ENCODE peak calls at places on chromosomes 16 and 17, in seven cellular contexts. J, B, X, U, L, M and V are unnamed samples. For H3K4me1, the result is how much of the 10 kb centered on the place peaks cover.

GRCh38 chr16:79278506-79278905 is 322.0 kb downstream of the MAF start:
- DNase-seq in J (no peak), B (peak), X (no peak), U (no peak), L (peak), M (no peak), V (no peak)

GRCh38 chr17:48290378-48290777 is 139.6 kb downstream of the SKAP1 start:
- DNase-seq in J (no peak), B (no peak), X (no peak), U (no peak), L (no peak), M (no peak), V (no peak)

GRCh38 chr17:68777243-68777855 is 176.2 kb upstream of the FAM20A start:
- DNase-seq in J (peak), B (no peak), X (peak), U (peak), L (peak), M (peak), V (peak)

GRCh38 chr16:54930034-54930938 is at the start of gene IRX5:
- DNase-seq in J (peak), B (no peak), X (peak), U (peak), L (peak), M (peak), V (peak)

GRCh38 chr16:19008245-19008644 is 24.5 kb downstream of the TMC7 start:
- DNase-seq in J (no peak), B (no peak), X (peak), U (no peak), L (no peak), M (peak), V (no peak)

GRCh38 chr17:17322516-17323510 is 19.6 kb downstream of the NT5M start:
- DNase-seq in J (peak), B (no peak), X (no peak), U (no peak), L (no peak), M (no peak), V (no peak)

GRCh38 chr16:1941924-1942809 is 832 bp downstream of the MSRB1 start:
- DNase-seq in J (peak), B (no peak), X (no peak), U (peak), L (no peak), M (no peak), V (no peak)

GRCh38 chr17:50318551-50319310 is 27.2 kb upstream of the XYLT2 start:
- DNase-seq in J (peak), B (no peak), X (peak), U (no peak), L (no peak), M (peak), V (no peak)

GRCh38 chr17:12566281-12567002 is 99.2 kb upstream of the MYOCD start:
- DNase-seq in J (no peak), B (no peak), X (no peak), U (no peak), L (no peak), M (no peak), V (no peak)

GRCh38 chr16:86604436-86605220 is 26.3 kb downstream of the FOXL1 start:
- DNase-seq in J (peak), B (peak), X (no peak), U (no peak), L (no peak), M (no peak), V (no peak)

GRCh38 chr17:16516594-16517018 is 24.6 kb upstream of the LRRC75A start:
- DNase-seq in J (peak), B (no peak), X (peak), U (no peak), L (no peak), M (peak), V (peak)

GRCh38 chr16:22124583-22125284 is 32.4 kb downstream of the VWA3A start:
- DNase-seq in J (peak), B (no peak), X (no peak), U (no peak), L (no peak), M (no peak), V (no peak)

GRCh38 chr17:7348478-7349242 is 3.3 kb upstream of the KCTD11 start:
- DNase-seq in J (no peak), B (no peak), X (peak), U (no peak), L (no peak), M (peak), V (peak)

GRCh38 chr17:6343736-6344135 is 91.2 kb downstream of the AIPL1 start:
- DNase-seq in J (no peak), B (no peak), X (no peak), U (no peak), L (no peak), M (no peak), V (no peak)

GRCh38 chr17:82475458-82475857 is 16.9 kb downstream of the NARF start:
- DNase-seq in J (no peak), B (no peak), X (no peak), U (no peak), L (no peak), M (no peak), V (no peak)

GRCh38 chr16:22308824-22309520 is 11.8 kb downstream of the POLR3E start:
- DNase-seq in J (no peak), B (no peak), X (no peak), U (no peak), L (no peak), M (no peak), V (no peak)

GRCh38 chr16:19704321-19705130 is 13.5 kb downstream of the KNOP1 start:
- DNase-seq in J (no peak), B (no peak), X (peak), U (no peak), L (no peak), M (peak), V (no peak)

GRCh38 chr17:12078791-12079190 is 58.1 kb downstream of the MAP2K4 start:
- DNase-seq in J (no peak), B (no peak), X (peak), U (no peak), L (no peak), M (peak), V (no peak)

DNA sequence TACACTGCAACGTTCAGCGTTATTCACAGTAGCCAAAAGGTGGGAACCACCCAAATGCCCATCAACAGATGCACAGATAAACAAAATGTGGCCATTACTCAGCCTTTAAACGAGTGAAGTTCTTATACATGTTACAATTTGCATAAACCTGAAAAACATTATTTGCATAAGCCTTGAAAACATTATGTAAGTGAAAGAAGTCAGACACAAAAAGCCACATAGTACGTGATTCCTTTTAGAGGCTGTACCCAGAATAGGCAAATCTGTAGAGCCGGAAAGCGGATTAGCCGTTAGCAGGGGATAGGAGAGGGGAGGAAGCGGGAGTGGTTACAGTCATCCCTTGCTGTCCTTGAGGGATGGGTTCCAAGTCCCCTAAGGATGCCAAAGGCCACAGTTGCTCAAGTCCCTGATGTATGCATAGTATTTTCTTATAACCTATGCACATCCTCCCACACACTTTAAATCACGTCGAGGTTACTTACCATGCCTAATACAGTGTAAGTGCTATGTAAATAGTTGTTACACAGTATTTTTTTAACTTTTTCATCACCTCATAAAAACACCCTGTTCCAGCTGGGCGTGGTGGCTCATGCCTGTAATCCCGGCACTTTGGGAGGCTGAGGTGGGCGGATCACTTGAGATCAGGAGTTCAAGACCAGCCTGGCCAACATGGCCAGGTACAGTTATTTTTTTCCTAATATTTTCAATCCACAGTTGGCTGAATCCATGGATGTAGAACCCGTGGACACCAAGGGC is 47.4 kb upstream of the DNAH17 start:
- DNase-seq in J (no peak), B (no peak), X (no peak), U (no peak), L (no peak), M (no peak), V (no peak)
- H3K4me1 ChIP-seq in J (under half), B (under half), X (under half), U (under half), L (under half), M (under half), V (under half)

GRCh38 chr17:411416-412120 is 59.0 kb upstream of the RPH3AL start:
- DNase-seq in J (no peak), B (no peak), X (no peak), U (no peak), L (no peak), M (no peak), V (no peak)
- H3K4me3 ChIP-seq in J (no peak), B (peak), X (no peak), U (no peak), L (no peak), M (no peak), V (no peak)

GRCh38 chr17:19456016-19456927 is 45.2 kb downstream of the RNF112 start:
- DNase-seq in J (no peak), B (no peak), X (no peak), U (no peak), L (no peak), M (no peak), V (no peak)
- H3K27ac ChIP-seq in J (no peak), B (no peak), X (no peak), U (no peak), L (no peak), M (no peak), V (no peak)

DNA sequence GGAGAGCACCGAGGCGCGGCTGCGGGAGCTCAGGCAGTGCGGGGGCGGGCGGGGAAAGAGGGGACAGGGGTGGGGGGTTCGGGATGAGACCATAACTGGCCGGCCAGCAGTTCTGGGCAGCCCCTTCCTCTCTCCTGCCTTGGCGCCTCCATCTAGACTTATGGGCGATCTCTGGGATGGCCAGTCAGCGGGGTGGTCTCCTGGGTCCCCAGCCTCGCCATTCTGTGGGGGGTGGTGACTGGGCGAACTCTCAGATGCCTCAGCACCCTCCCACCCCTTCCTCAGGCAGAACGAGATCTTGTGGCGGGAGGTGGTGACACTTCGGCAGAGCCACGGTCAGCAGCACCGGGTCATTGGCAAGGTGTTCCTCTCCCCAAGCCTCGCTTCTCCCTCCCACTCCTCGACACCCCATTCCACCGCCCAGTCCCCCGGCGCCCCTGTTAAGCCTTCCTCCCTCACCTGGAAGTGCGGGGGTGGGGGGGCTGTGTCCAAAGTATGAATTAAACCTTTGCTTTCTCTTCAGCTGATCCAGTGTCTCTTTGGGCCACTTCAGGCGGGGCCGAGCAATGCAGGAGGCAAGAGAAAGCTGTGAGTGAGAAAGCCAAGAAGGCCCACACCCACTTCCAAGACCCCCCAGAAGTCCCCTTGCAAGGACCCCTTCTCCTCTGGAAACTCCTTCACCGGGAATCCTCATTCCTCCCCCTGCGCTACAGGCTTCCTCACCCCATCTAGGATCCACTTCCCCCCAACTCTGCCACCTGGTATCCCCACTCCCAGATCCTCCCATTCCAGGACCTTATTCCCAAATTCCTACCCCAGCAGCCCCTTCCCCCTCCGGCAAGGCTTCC is 1.7 kb downstream of the HSF4 start:
- DNase-seq in J (no peak), B (no peak), X (no peak), U (no peak), L (no peak), M (no peak), V (peak)
- H3K4me1 ChIP-seq in J (half or more), B (under half), X (under half), U (half or more), L (under half), M (under half), V (under half)

GRCh38 chr17:39639043-39639442 is 2.1 kb downstream of the STARD3 start:
- DNase-seq in J (no peak), B (no peak), X (no peak), U (no peak), L (no peak), M (no peak), V (no peak)

GRCh38 chr17:39639566-39640458 is 2.9 kb downstream of the STARD3 start:
- DNase-seq in J (no peak), B (no peak), X (no peak), U (no peak), L (no peak), M (no peak), V (no peak)

GRCh38 chr17:39636587-39636926 is 387 bp upstream of the STARD3 start:
- DNase-seq in J (no peak), B (no peak), X (no peak), U (no peak), L (no peak), M (no peak), V (no peak)

GRCh38 chr17:39636927-39637736 is at the start of gene STARD3:
- DNase-seq in J (peak), B (peak), X (peak), U (peak), L (peak), M (peak), V (peak)

GRCh38 chr17:39638317-39638716 is 1.4 kb downstream of the STARD3 start:
- DNase-seq in J (no peak), B (no peak), X (no peak), U (no peak), L (no peak), M (no peak), V (no peak)
- H3K4me3 ChIP-seq in J (peak), B (peak), X (peak), U (no peak), L (peak), M (peak), V (no peak)

GRCh38 chr17:44781553-44782348 is 23.0 kb downstream of the ADAM11 start:
- DNase-seq in J (no peak), B (no peak), X (no peak), U (no peak), L (no peak), M (no peak), V (peak)
- H3K27ac ChIP-seq in J (peak), B (no peak), X (no peak), U (peak), L (no peak), M (no peak), V (peak)

DNA sequence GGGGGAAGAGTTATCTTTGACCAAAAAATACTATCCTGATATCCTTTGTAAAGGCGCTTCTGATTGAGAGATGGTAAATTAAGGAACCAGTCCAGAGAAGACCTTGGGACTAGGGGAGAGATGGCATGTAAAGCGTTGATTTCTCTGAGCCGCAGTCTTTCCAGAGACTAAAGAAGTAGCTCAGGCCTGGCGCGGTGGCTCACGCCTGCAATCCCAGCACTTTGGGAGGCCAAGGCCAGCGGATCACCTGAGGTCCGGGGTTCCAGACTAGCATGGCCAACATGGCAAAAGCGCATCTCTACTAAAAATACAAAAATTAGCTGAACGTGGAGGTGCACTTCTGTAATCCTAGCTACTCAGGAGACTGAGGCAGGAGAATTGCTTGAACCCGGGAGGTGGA is 625 bp upstream of the CENPT start:
- DNase-seq in J (no peak), B (no peak), X (no peak), U (no peak), L (no peak), M (no peak), V (no peak)
- H3K4me1 ChIP-seq in J (half or more), B (under half), X (under half), U (half or more), L (half or more), M (under half), V (under half)

DNA sequence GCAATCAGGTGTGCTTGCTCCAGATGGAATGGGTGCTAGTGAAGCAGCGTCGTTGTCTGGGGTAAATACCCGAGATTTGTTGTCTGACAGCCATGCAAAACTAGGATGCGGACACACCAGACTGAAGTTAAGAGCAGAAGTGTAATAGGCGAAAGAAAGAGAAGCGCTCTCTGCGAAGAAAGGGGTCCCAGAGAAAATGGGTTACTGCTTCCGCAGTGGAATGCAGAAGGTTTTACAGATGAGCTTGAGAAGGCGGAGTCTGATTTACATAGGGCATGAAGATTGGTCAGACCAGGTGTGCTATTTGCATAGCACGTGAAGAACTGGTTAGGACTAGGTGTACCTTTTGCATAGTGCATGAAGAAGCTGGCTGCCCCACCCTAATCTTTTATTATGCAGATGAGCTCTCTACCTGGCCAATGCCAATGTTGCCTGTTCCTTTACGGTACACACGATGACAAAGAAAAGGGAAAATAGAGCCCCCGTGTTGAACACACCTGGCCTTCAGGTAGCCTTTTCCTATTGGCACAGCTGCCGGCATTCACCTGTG is 32.0 kb upstream of the SNN start:
- DNase-seq in J (no peak), B (no peak), X (no peak), U (peak), L (no peak), M (no peak), V (no peak)
- H3K4me3 ChIP-seq in J (no peak), B (no peak), X (no peak), U (no peak), L (no peak), M (no peak), V (no peak)

DNA sequence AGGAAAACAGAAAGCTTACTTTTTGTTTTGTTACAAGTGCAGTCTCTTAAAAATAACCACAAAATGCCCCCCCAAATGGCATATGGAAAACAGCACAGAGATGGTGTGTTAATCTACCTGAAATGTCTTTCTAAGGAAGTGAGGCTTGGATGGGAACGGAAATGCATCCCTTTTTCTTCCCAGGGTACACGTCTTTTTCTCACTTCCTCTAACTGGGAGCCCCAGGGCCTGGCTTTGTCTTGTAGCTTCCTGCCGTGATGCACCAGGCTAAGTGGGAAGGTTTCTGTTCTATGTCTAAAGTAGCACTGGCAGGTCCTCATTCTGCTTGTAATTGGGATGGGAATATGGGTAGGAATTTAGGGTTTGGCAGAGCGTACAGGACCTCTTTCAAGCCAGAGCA is 52.5 kb upstream of the CACNG3 start:
- DNase-seq in J (no peak), B (no peak), X (no peak), U (no peak), L (no peak), M (no peak), V (no peak)
- H3K27ac ChIP-seq in J (no peak), B (no peak), X (no peak), U (no peak), L (no peak), M (no peak), V (no peak)